ENCODE peak calls at places on chromosomes 12 and 14, in seven cellular contexts. One of them, this sample, is unnamed.

GRCh38 chr12:54701940-54702592 is 53.9 kb upstream of the DCD start:
- DNase-seq in activated naive CD4-positive, alpha-beta T cell: no peak
- DNase-seq in GM23338: peak; percentile 75
- DNase-seq in left cardiac atrium: no peak
- DNase-seq in A549: peak; percentile 34
- DNase-seq in NCI-H1105 treated with DMSO at 0.1 percent for 48 hours: peak; percentile 40
- DNase-seq in GM19239: peak; percentile 4
- DNase-seq in this sample: peak; percentile 21

GRCh38 chr12:109927622-109928021 is 27.5 kb downstream of the TCHP start:
- DNase-seq in left cardiac atrium: no peak
- DNase-seq in NCI-H1105 treated with DMSO at 0.1 percent for 48 hours: peak; percentile 30
- DNase-seq in activated naive CD4-positive, alpha-beta T cell: peak; percentile 6
- DNase-seq in GM23338: peak; percentile 74
- DNase-seq in A549: peak; percentile 78
- DNase-seq in GM19239: peak; percentile 50
- DNase-seq in this sample: no peak

GRCh38 chr12:39095636-39096330 is 190.4 kb upstream of the CPNE8 start:
- DNase-seq in GM19239: no peak
- DNase-seq in GM23338: no peak
- DNase-seq in left cardiac atrium: no peak
- DNase-seq in NCI-H1105 treated with DMSO at 0.1 percent for 48 hours: no peak
- DNase-seq in activated naive CD4-positive, alpha-beta T cell: no peak
- DNase-seq in A549: no peak
- DNase-seq in this sample: no peak

GRCh38 chr12:131752457-131752856 is 41.6 kb downstream of the SFSWAP start:
- DNase-seq in GM19239: no peak
- DNase-seq in activated naive CD4-positive, alpha-beta T cell: no peak
- DNase-seq in A549: no peak
- DNase-seq in NCI-H1105 treated with DMSO at 0.1 percent for 48 hours: no peak
- DNase-seq in left cardiac atrium: no peak
- DNase-seq in GM23338: peak; percentile 77
- DNase-seq in this sample: no peak

GRCh38 chr12:132154341-132154761 is 10.1 kb downstream of the NOC4L start:
- DNase-seq in GM19239: no peak
- DNase-seq in activated naive CD4-positive, alpha-beta T cell: no peak
- DNase-seq in NCI-H1105 treated with DMSO at 0.1 percent for 48 hours: peak; percentile 44
- DNase-seq in A549: no peak
- DNase-seq in left cardiac atrium: peak; percentile 17
- DNase-seq in GM23338: no peak
- DNase-seq in this sample: no peak

GRCh38 chr12:113007166-113007565 is 28.8 kb downstream of the OAS2 start:
- DNase-seq in A549: no peak
- DNase-seq in activated naive CD4-positive, alpha-beta T cell: no peak
- DNase-seq in NCI-H1105 treated with DMSO at 0.1 percent for 48 hours: no peak
- DNase-seq in GM19239: no peak
- DNase-seq in left cardiac atrium: no peak
- DNase-seq in GM23338: no peak
- DNase-seq in this sample: no peak

GRCh38 chr14:95872777-95873176 is 3.9 kb upstream of the TUNAR start:
- DNase-seq in activated naive CD4-positive, alpha-beta T cell: no peak
- DNase-seq in NCI-H1105 treated with DMSO at 0.1 percent for 48 hours: no peak
- DNase-seq in GM23338: no peak
- DNase-seq in A549: no peak
- DNase-seq in GM19239: no peak
- DNase-seq in left cardiac atrium: no peak
- DNase-seq in this sample: no peak

GRCh38 chr14:24145700-24146621 is at the start of gene PSME2:
- DNase-seq in GM19239: no peak
- DNase-seq in NCI-H1105 treated with DMSO at 0.1 percent for 48 hours: peak; percentile 50
- DNase-seq in left cardiac atrium: no peak
- DNase-seq in GM23338: no peak
- DNase-seq in A549: peak; percentile 51
- DNase-seq in activated naive CD4-positive, alpha-beta T cell: no peak
- DNase-seq in this sample: no peak

GRCh38 chr14:94961761-94962575 is 192.1 kb upstream of the GSC start:
- DNase-seq in left cardiac atrium: no peak
- DNase-seq in GM23338: no peak
- DNase-seq in activated naive CD4-positive, alpha-beta T cell: no peak
- DNase-seq in GM19239: no peak
- DNase-seq in A549: no peak
- DNase-seq in NCI-H1105 treated with DMSO at 0.1 percent for 48 hours: no peak
- DNase-seq in this sample: no peak

GRCh38 chr12:104567832-104568490 is 111.2 kb downstream of the CHST11 start:
- DNase-seq in NCI-H1105 treated with DMSO at 0.1 percent for 48 hours: no peak
- DNase-seq in left cardiac atrium: peak; percentile 36
- DNase-seq in GM23338: no peak
- DNase-seq in A549: no peak
- DNase-seq in activated naive CD4-positive, alpha-beta T cell: no peak
- DNase-seq in GM19239: no peak
- DNase-seq in this sample: no peak

GRCh38 chr12:69500631-69501030 is 30.4 kb downstream of the FRS2 start:
- DNase-seq in activated naive CD4-positive, alpha-beta T cell: no peak
- DNase-seq in left cardiac atrium: no peak
- DNase-seq in GM19239: no peak
- DNase-seq in A549: no peak
- DNase-seq in GM23338: no peak
- DNase-seq in NCI-H1105 treated with DMSO at 0.1 percent for 48 hours: no peak
- DNase-seq in this sample: no peak

GRCh38 chr12:94560416-94561221 is 89.7 kb downstream of the TMCC3 start:
- DNase-seq in NCI-H1105 treated with DMSO at 0.1 percent for 48 hours: no peak
- DNase-seq in activated naive CD4-positive, alpha-beta T cell: no peak
- DNase-seq in GM23338: peak; percentile 84
- DNase-seq in left cardiac atrium: no peak
- DNase-seq in GM19239: peak; percentile 40
- DNase-seq in A549: peak; percentile 21
- DNase-seq in this sample: no peak

GRCh38 chr14:105056303-105056831 is 8.9 kb downstream of the GPR132 start:
- DNase-seq in left cardiac atrium: no peak
- DNase-seq in A549: no peak
- DNase-seq in activated naive CD4-positive, alpha-beta T cell: no peak
- DNase-seq in NCI-H1105 treated with DMSO at 0.1 percent for 48 hours: no peak
- DNase-seq in GM23338: peak; percentile 52
- DNase-seq in GM19239: no peak
- DNase-seq in this sample: no peak

GRCh38 chr12:19712041-19712440 is 272.7 kb downstream of the AEBP2 start:
- DNase-seq in GM23338: no peak
- DNase-seq in NCI-H1105 treated with DMSO at 0.1 percent for 48 hours: no peak
- DNase-seq in A549: peak; percentile 22
- DNase-seq in activated naive CD4-positive, alpha-beta T cell: no peak
- DNase-seq in left cardiac atrium: no peak
- DNase-seq in GM19239: no peak
- DNase-seq in this sample: no peak

GRCh38 chr12:3770891-3771290 is 18.0 kb upstream of the CRACR2A start:
- DNase-seq in NCI-H1105 treated with DMSO at 0.1 percent for 48 hours: no peak
- DNase-seq in GM23338: no peak
- DNase-seq in A549: no peak
- DNase-seq in activated naive CD4-positive, alpha-beta T cell: no peak
- DNase-seq in GM19239: no peak
- DNase-seq in left cardiac atrium: no peak
- DNase-seq in this sample: no peak

This sample was measured in NCI-H748 treated with DMSO at 0.1 percent for 48 hours.